ENCODE peak calls at places on chromosomes 11 and 22, in five cellular contexts. M is bronchial epithelial cell, E is neural progenitor cell, F is endothelial cell, U is B cell. J is an unnamed sample.

GRCh38 chr11:77249427-77249826 is 52.1 kb downstream of the GDPD4 start:
- DNase-seq in M (peak; percentile 92), E (no peak), F (no peak), U (no peak), J (no peak)

GRCh38 chr11:113082501-113082900 is 121.3 kb downstream of the NCAM1 start:
- DNase-seq in M (no peak), E (no peak), F (no peak), U (no peak), J (no peak)

GRCh38 chr11:888290-889212 is 22.1 kb downstream of the CHID1 start:
- DNase-seq in M (no peak), E (no peak), F (no peak), U (no peak), J (no peak)

GRCh38 chr11:57480409-57481137 is 20.2 kb downstream of the RTN4RL2 start:
- DNase-seq in M (peak; percentile 38), E (peak; percentile 84), F (peak; percentile 83), U (no peak), J (peak; percentile 82)

GRCh38 chr11:112785717-112786116 is 175.5 kb upstream of the NCAM1 start:
- DNase-seq in M (peak; percentile 31), E (no peak), F (no peak), U (no peak), J (no peak)

GRCh38 chr22:41305646-41306045 is 4.3 kb downstream of the ZC3H7B start:
- DNase-seq in M (peak; percentile 79), E (no peak), F (no peak), U (no peak), J (no peak)

GRCh38 chr11:110471315-110471714 is 41.6 kb downstream of the FDX1 start:
- DNase-seq in M (peak; percentile 18), E (no peak), F (no peak), U (no peak), J (no peak)

GRCh38 chr11:113477321-113477720 is 2.1 kb upstream of the DRD2 start:
- DNase-seq in M (no peak), E (peak; percentile 50), F (no peak), U (no peak), J (peak; percentile 44)

GRCh38 chr22:47192651-47193437 is 430.4 kb downstream of the TBC1D22A start:
- DNase-seq in M (no peak), E (no peak), F (no peak), U (no peak), J (no peak)

GRCh38 chr11:59545179-59546020 is 34.1 kb downstream of the OR4D9 start:
- DNase-seq in M (peak; percentile 53), E (no peak), F (no peak), U (no peak), J (no peak)

GRCh38 chr11:6599884-6600390 is 3.5 kb downstream of the RRP8 start:
- DNase-seq in M (no peak), E (no peak), F (no peak), U (no peak), J (no peak)

GRCh38 chr22:48346911-48347310 is 1480.8 kb downstream of the BRD1 start:
- DNase-seq in M (no peak), E (no peak), F (no peak), U (no peak), J (no peak)

GRCh38 chr11:74366576-74366975 is 31.7 kb downstream of the PGM2L1 start:
- DNase-seq in M (no peak), E (peak; percentile 26), F (no peak), U (no peak), J (no peak)

GRCh38 chr11:35875466-35875865 is 68.4 kb upstream of the LDLRAD3 start:
- DNase-seq in M (no peak), E (no peak), F (no peak), U (no peak), J (no peak)

GRCh38 chr22:33652596-33652995 is 267.7 kb downstream of the LARGE1 start:
- DNase-seq in M (peak; percentile 43), E (no peak), F (no peak), U (no peak), J (no peak)

GRCh38 chr11:27331984-27332383 is 31.0 kb downstream of the CCDC34 start:
- DNase-seq in M (no peak), E (no peak), F (no peak), U (no peak), J (no peak)

GRCh38 chr11:116601734-116602636 is 170.8 kb downstream of the BUD13 start:
- DNase-seq in M (peak; percentile 3), E (no peak), F (no peak), U (no peak), J (no peak)

GRCh38 chr22:27872488-27872887 is 46.6 kb downstream of the PITPNB start:
- DNase-seq in M (no peak), E (no peak), F (no peak), U (no peak), J (no peak)

GRCh38 chr22:17853066-17853465 is 78.8 kb upstream of the BID start:
- DNase-seq in M (no peak), E (no peak), F (no peak), U (no peak), J (no peak)

GRCh38 chr11:60005360-60005759 is 11.6 kb upstream of the OOSP4B start:
- DNase-seq in M (peak; percentile 91), E (no peak), F (no peak), U (no peak), J (no peak)

GRCh38 chr11:18773104-18773503 is 18.5 kb downstream of the PTPN5 start:
- DNase-seq in M (no peak), E (no peak), F (no peak), U (no peak), J (no peak)

GRCh38 chr22:47129902-47130301 is 367.5 kb downstream of the TBC1D22A start:
- DNase-seq in M (peak; percentile 65), E (no peak), F (no peak), U (no peak), J (no peak)

GRCh38 chr22:39558254-39558727 is 12.3 kb upstream of the CACNA1I start:
- DNase-seq in M (no peak), E (peak; percentile 50), F (no peak), U (no peak), J (peak; percentile 51)

DNA sequence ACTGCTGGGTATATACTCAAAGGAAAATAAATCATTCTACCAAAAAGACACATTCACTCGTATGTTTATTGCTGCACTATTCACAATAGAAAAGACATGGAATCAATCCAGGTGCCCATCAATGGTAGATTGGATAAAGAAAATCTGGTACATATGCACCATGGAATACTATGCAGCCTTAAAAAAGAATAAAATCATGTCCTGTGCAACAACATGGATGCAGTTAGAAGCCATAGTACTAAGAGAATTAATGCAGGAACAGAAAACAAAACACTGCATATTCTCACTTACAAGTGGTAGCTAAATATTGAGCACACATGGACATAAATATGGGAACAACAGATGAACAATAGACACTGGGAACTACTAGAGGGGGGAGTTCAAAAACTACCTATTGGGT is 96.3 kb downstream of the FAM76B start:
- DNase-seq in M (no peak), E (no peak), F (no peak), U (no peak), J (no peak)
- TF ChIP-seq CTCF in M (no peak), E (no peak), F (no peak), U (no peak), J (no peak)

DNA sequence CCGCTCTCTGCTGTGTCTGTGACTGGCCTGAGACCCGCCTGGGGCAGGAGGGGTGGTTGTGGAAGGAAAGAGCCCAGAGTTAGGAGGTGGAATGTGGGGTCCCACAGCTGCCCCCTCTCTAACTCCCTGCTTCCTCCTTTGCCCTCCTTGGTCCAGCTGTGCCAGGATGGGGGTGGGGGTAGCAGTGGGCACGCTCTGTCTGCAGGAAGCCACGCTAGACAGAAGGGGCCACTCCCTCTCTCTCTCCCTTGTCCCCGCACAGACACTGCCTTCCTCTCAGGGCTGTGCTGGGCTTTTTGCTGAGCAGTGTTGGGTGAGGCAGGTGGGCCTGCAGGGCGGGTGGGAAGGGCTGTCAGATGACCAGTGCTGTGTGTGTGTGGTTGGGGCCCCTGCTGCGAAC is 2.0 kb upstream of the SOX10 start:
- DNase-seq in M (no peak), E (no peak), F (no peak), U (peak; percentile 22), J (no peak)
- TF ChIP-seq CTCF in M (no peak), E (no peak), F (no peak), U (no peak), J (no peak)

GRCh38 chr11:102489469-102490145 is 37.0 kb upstream of the TMEM123 start:
- DNase-seq in M (no peak), E (no peak), F (no peak), U (no peak), J (no peak)
- TF ChIP-seq CTCF in M (no peak), E (no peak), F (no peak), U (no peak), J (no peak)

DNA sequence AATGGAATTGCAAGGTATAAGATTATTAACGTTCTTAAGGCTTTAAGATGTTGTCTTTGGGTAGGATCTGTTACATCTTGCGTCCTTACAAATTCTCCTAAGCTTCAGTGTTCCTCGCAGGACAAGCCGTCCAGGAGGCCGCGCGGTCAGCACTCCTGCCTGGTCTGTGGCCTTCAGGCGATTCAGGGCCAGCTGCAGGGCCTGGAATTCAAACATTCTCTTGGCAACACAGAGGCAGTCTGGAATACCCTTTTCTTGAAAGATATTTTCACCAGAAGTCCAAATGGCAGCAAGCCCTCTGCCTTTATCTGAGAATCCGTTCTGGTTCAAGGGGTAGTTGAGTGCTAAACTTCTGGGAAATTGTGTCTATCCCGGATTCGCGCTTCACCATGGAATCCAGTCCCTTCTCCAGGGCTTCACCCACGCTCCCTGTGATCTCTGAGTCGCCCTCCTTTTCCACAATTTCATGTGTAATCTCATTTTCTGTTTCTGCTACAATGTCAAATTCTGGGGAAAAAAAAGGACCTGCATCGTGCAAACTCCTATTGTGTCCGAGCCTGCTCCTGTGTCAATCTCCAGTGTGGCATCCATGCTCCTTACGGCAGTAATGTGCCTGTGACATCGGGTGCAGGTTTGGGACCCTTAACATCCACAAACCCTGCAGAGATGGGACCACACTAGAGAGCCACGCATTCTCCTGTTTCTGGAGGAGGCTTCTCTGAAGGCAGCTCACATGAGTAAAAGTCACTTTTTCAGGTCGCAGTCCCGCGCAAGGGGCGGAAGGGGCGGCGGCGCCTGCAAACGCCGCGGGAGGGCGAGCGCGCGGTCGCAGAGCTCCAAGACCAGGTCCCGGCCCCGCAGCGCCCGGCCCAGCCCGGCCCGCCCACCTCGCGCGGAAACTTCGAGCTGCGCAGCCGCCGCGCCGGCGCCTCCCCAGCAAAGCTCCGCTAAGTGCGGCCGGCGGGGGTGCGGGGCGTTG is 25.3 kb upstream of the SORL1 start:
- DNase-seq in M (no peak), E (peak; percentile 75), F (peak; percentile 60), U (peak; percentile 78), J (peak; percentile 73)
- TF ChIP-seq CTCF in M (no peak), E (no peak), F (no peak), U (peak; percentile 22), J (no peak)

GRCh38 chr11:46367916-46368267 is 13.6 kb upstream of the MDK start:
- DNase-seq in M (no peak), E (no peak), F (no peak), U (no peak), J (no peak)
- TF ChIP-seq CTCF in M (no peak), E (no peak), F (no peak), U (peak; percentile 42), J (peak; percentile 5)

GRCh38 chr11:72155751-72156150 is 20.2 kb downstream of the FOLR3 start:
- DNase-seq in M (no peak), E (no peak), F (no peak), U (no peak), J (no peak)
- TF ChIP-seq CTCF in M (no peak), E (no peak), F (no peak), U (no peak), J (no peak)

GRCh38 chr22:22061085-22062077 is 78.8 kb upstream of the TOP3B start:
- DNase-seq in M (peak; percentile 19), E (no peak), F (no peak), U (no peak), J (no peak)
- TF ChIP-seq CTCF in M (peak; percentile 22), E (no peak), F (no peak), U (no peak), J (no peak)

GRCh38 chr11:21727102-21727501 is 465.8 kb upstream of the ANO5 start:
- DNase-seq in M (no peak), E (no peak), F (no peak), U (no peak), J (no peak)
- TF ChIP-seq CTCF in M (no peak), E (no peak), F (no peak), U (no peak), J (no peak)